ENCODE peak calls at places on chromosomes 16 and 17, in nine cellular contexts. C, X, T, M, F, Q, B, U and R are unnamed samples.

GRCh38 chr16:77584205-77584859 is 138.0 kb upstream of the NUDT7 start:
- DNase-seq in C (peak; percentile 65), X (no peak), T (peak; percentile 64), M (peak; percentile 76), F (peak; percentile 15), Q (no peak), B (peak; percentile 69), U (peak; percentile 51), R (peak; percentile 51)

GRCh38 chr17:37700881-37701280 is 44.0 kb downstream of the HNF1B start:
- DNase-seq in C (no peak), X (no peak), T (no peak), M (no peak), F (no peak), Q (no peak), B (no peak), U (no peak), R (no peak)

GRCh38 chr16:48123104-48123788 is 32.5 kb downstream of the ABCC12 start:
- DNase-seq in C (no peak), X (no peak), T (peak; percentile 82), M (peak; percentile 89), F (peak; percentile 89), Q (no peak), B (peak; percentile 95), U (peak; percentile 80), R (peak; percentile 99)

GRCh38 chr16:56311208-56312027 is 113.9 kb downstream of the AMFR start:
- DNase-seq in C (peak; percentile 74), X (no peak), T (peak; percentile 21), M (no peak), F (no peak), Q (no peak), B (no peak), U (no peak), R (no peak)

GRCh38 chr17:70906808-70907207 is 737.5 kb downstream of the KCNJ2 start:
- DNase-seq in C (no peak), X (no peak), T (no peak), M (peak; percentile 60), F (no peak), Q (no peak), B (peak; percentile 26), U (no peak), R (peak; percentile 75)

GRCh38 chr17:69067274-69068047 is 6.7 kb upstream of the ABCA9 start:
- DNase-seq in C (no peak), X (no peak), T (no peak), M (no peak), F (no peak), Q (no peak), B (no peak), U (no peak), R (no peak)

GRCh38 chr16:1167276-1168107 is 14.6 kb downstream of the CACNA1H start:
- DNase-seq in C (no peak), X (no peak), T (no peak), M (no peak), F (no peak), Q (peak; percentile 85), B (no peak), U (no peak), R (no peak)

GRCh38 chr17:33200587-33200986 is 92.5 kb downstream of the ASIC2 start:
- DNase-seq in C (no peak), X (no peak), T (no peak), M (peak; percentile 5), F (no peak), Q (no peak), B (peak; percentile 25), U (no peak), R (no peak)

GRCh38 chr17:2453865-2454264 is 53.0 kb upstream of the MNT start:
- DNase-seq in C (no peak), X (no peak), T (no peak), M (no peak), F (no peak), Q (no peak), B (no peak), U (no peak), R (no peak)

GRCh38 chr16:9334091-9334490 is 242.6 kb downstream of the HAPSTR1 start:
- DNase-seq in C (no peak), X (no peak), T (no peak), M (no peak), F (no peak), Q (no peak), B (no peak), U (no peak), R (no peak)

GRCh38 chr16:58730724-58731370 is 3.3 kb downstream of the GOT2 start:
- DNase-seq in C (no peak), X (no peak), T (no peak), M (no peak), F (no peak), Q (no peak), B (no peak), U (no peak), R (no peak)

GRCh38 chr16:3467920-3468319 is 24.4 kb downstream of the NAA60 start:
- DNase-seq in C (no peak), X (no peak), T (peak; percentile 26), M (peak; percentile 31), F (no peak), Q (no peak), B (no peak), U (no peak), R (no peak)

GRCh38 chr17:3870871-3871306 is 22.0 kb downstream of the CAMKK1 start:
- DNase-seq in C (no peak), X (no peak), T (no peak), M (peak; percentile 19), F (no peak), Q (no peak), B (no peak), U (no peak), R (no peak)

GRCh38 chr16:4327782-4328579 is 12.1 kb downstream of the GLIS2 start:
- DNase-seq in C (no peak), X (no peak), T (peak; percentile 82), M (peak; percentile 85), F (no peak), Q (peak; percentile 81), B (peak; percentile 86), U (peak; percentile 65), R (peak; percentile 71)

GRCh38 chr16:12393208-12393607 is 410.5 kb downstream of the CPPED1 start:
- DNase-seq in C (no peak), X (no peak), T (no peak), M (no peak), F (no peak), Q (no peak), B (no peak), U (no peak), R (no peak)

GRCh38 chr16:5059386-5060072 is 6.2 kb downstream of the C16orf89 start:
- DNase-seq in C (no peak), X (no peak), T (no peak), M (no peak), F (no peak), Q (no peak), B (no peak), U (no peak), R (no peak)

GRCh38 chr17:67689534-67690177 is 28.1 kb upstream of the NOL11 start:
- DNase-seq in C (peak; percentile 82), X (no peak), T (peak; percentile 58), M (peak; percentile 69), F (peak; percentile 52), Q (no peak), B (peak; percentile 80), U (peak; percentile 65), R (peak; percentile 60)

GRCh38 chr16:24174977-24175376 is 81.2 kb upstream of the CACNG3 start:
- DNase-seq in C (no peak), X (no peak), T (no peak), M (no peak), F (no peak), Q (no peak), B (no peak), U (no peak), R (no peak)

GRCh38 chr17:78789663-78790181 is 7.6 kb upstream of the CYTH1 start:
- DNase-seq in C (no peak), X (peak; percentile 43), T (peak; percentile 55), M (peak; percentile 30), F (no peak), Q (peak; percentile 89), B (peak; percentile 68), U (no peak), R (no peak)

GRCh38 chr17:38710985-38711384 is 5.9 kb downstream of the MLLT6 start:
- DNase-seq in C (no peak), X (no peak), T (no peak), M (no peak), F (no peak), Q (no peak), B (no peak), U (no peak), R (no peak)

GRCh38 chr17:40069751-40070643 is 7.2 kb downstream of the THRA start:
- DNase-seq in C (peak; percentile 75), X (peak; percentile 15), T (peak; percentile 58), M (no peak), F (no peak), Q (peak; percentile 56), B (no peak), U (peak; percentile 30), R (peak; percentile 48)

GRCh38 chr16:79334127-79334526 is 266.4 kb downstream of the MAF start:
- DNase-seq in C (no peak), X (no peak), T (peak; percentile 64), M (no peak), F (peak; percentile 19), Q (no peak), B (no peak), U (peak; percentile 18), R (no peak)

GRCh38 chr17:57667461-57667923 is 77.6 kb downstream of the CCDC182 start:
- DNase-seq in C (no peak), X (no peak), T (no peak), M (no peak), F (no peak), Q (no peak), B (no peak), U (no peak), R (no peak)

GRCh38 chr17:41579484-41580243 is 7.0 kb downstream of the KRT14 start:
- DNase-seq in C (peak; percentile 70), X (peak; percentile 15), T (peak; percentile 89), M (peak; percentile 62), F (peak; percentile 92), Q (peak; percentile 89), B (peak; percentile 92), U (peak; percentile 68), R (peak; percentile 76)

GRCh38 chr17:61470530-61471136 is 18.4 kb downstream of the TBX4 start:
- DNase-seq in C (no peak), X (no peak), T (no peak), M (no peak), F (no peak), Q (no peak), B (no peak), U (no peak), R (no peak)

GRCh38 chr17:44222112-44222869 is 2.8 kb upstream of the UBTF start:
- DNase-seq in C (peak; percentile 69), X (no peak), T (peak; percentile 71), M (peak; percentile 79), F (peak; percentile 65), Q (peak; percentile 79), B (peak; percentile 87), U (peak; percentile 52), R (peak; percentile 78)

GRCh38 chr16:53822936-53823529 is 119.1 kb downstream of the FTO start:
- DNase-seq in C (peak; percentile 46), X (no peak), T (no peak), M (no peak), F (no peak), Q (no peak), B (peak; percentile 21), U (no peak), R (no peak)

GRCh38 chr16:17437142-17437720 is 33.5 kb downstream of the XYLT1 start:
- DNase-seq in C (peak; percentile 23), X (no peak), T (no peak), M (no peak), F (no peak), Q (no peak), B (no peak), U (no peak), R (peak; percentile 3)

GRCh38 chr16:8866118-8866883 is 2.5 kb downstream of the CARHSP1 start:
- DNase-seq in C (no peak), X (no peak), T (no peak), M (peak; percentile 49), F (no peak), Q (no peak), B (peak; percentile 26), U (no peak), R (no peak)

GRCh38 chr17:36977066-36977465 is 28.3 kb downstream of the AATF start:
- DNase-seq in C (no peak), X (no peak), T (no peak), M (no peak), F (no peak), Q (no peak), B (no peak), U (no peak), R (no peak)

GRCh38 chr17:28999216-28999615 is 6.6 kb downstream of the SEZ6 start:
- DNase-seq in C (no peak), X (no peak), T (no peak), M (no peak), F (no peak), Q (no peak), B (no peak), U (no peak), R (no peak)